ENCODE peak calls at places on chromosomes 3 and 15, in nine cellular contexts. H is CD8-positive, alpha-beta T cell; R is bronchial epithelial cell; S is fibroblast of mammary gland; F is activated CD8-positive, alpha-beta memory T cell treated with anti-CD3 and anti-CD28 coated beads for 48 hours; Y is SIG-M5; M is astrocyte; Z is hypothalamus; C is small intestine. V is an unnamed sample.

GRCh38 chr3:140954576-140954975 is 12.9 kb downstream of the SLC25A36 start:
- DNase-seq in Z (no peak), F (no peak), C (no peak), M (no peak), Y (no peak), H (no peak), S (no peak), R (no peak), V (no peak)

GRCh38 chr3:119323401-119324107 is 29.4 kb downstream of the ARHGAP31 start:
- DNase-seq in R (peak), S (no peak), C (peak), Y (no peak), H (no peak), Z (no peak), M (no peak), F (no peak), V (no peak)

GRCh38 chr15:97085806-97086205 is 755.3 kb downstream of the NR2F2 start:
- DNase-seq in R (no peak), F (no peak), M (no peak), C (no peak), H (no peak), Z (no peak), Y (no peak), S (no peak), V (no peak)

GRCh38 chr3:24196526-24196925 is 251.4 kb downstream of the NR1D2 start:
- DNase-seq in F (no peak), C (no peak), Z (no peak), Y (no peak), M (peak), R (no peak), H (no peak), S (peak), V (no peak)

GRCh38 chr3:51686512-51687215 is 15.6 kb downstream of the TEX264 start:
- DNase-seq in Y (no peak), R (peak), Z (no peak), M (peak), H (peak), C (peak), S (peak), F (peak), V (no peak)

GRCh38 chr15:88256261-88257230 is at the start of gene NTRK3:
- DNase-seq in Y (no peak), C (no peak), H (no peak), R (no peak), S (no peak), Z (peak), F (no peak), M (peak), V (peak)

GRCh38 chr3:13235079-13235478 is 161.8 kb upstream of the IQSEC1 start:
- DNase-seq in R (no peak), S (no peak), H (no peak), M (no peak), Y (no peak), Z (no peak), C (no peak), F (no peak), V (no peak)

GRCh38 chr3:20185364-20185732 is 658 bp downstream of the SGO1 start:
- DNase-seq in M (peak), S (peak), R (peak), H (no peak), C (peak), Y (no peak), F (no peak), Z (no peak), V (no peak)

GRCh38 chr15:76312540-76313174 is 1.4 kb upstream of the ETFA start:
- DNase-seq in S (peak), Z (no peak), F (no peak), M (no peak), Y (no peak), H (no peak), R (peak), C (no peak), V (no peak)

GRCh38 chr3:123098411-123099330 is 31.8 kb downstream of the PDIA5 start:
- DNase-seq in H (no peak), C (peak), F (no peak), R (peak), S (peak), M (peak), Z (no peak), Y (no peak), V (no peak)

GRCh38 chr3:72245183-72245811 is 460.3 kb upstream of the PROK2 start:
- DNase-seq in Y (no peak), R (no peak), H (no peak), M (no peak), S (no peak), C (no peak), Z (peak), F (no peak), V (peak)

GRCh38 chr3:43346990-43347749 is 60.8 kb downstream of the SNRK start:
- DNase-seq in C (peak), Z (no peak), M (peak), H (peak), R (no peak), S (no peak), F (no peak), Y (no peak), V (no peak)

GRCh38 chr15:60384052-60384451 is 13.7 kb downstream of the ANXA2 start:
- DNase-seq in R (no peak), C (no peak), Y (no peak), Z (no peak), S (peak), M (peak), H (no peak), F (no peak), V (no peak)

GRCh38 chr3:99699841-99700240 is 61.4 kb downstream of the COL8A1 start:
- DNase-seq in Y (no peak), R (peak), Z (no peak), C (no peak), F (no peak), S (peak), M (peak), H (no peak), V (no peak)

GRCh38 chr15:96264801-96265515 is 65.5 kb upstream of the NR2F2 start:
- DNase-seq in Z (no peak), M (peak), Y (no peak), S (no peak), H (no peak), F (no peak), R (peak), C (peak), V (no peak)

GRCh38 chr3:42246091-42246490 is 19.9 kb downstream of the CCK start:
- DNase-seq in Y (no peak), M (no peak), Z (no peak), H (no peak), C (no peak), R (peak), S (no peak), F (no peak), V (no peak)

GRCh38 chr15:96494530-96494929 is 164.0 kb downstream of the NR2F2 start:
- DNase-seq in Y (peak), S (no peak), Z (no peak), C (no peak), F (no peak), M (no peak), H (no peak), R (no peak), V (no peak)

GRCh38 chr3:196645091-196645490 is 5.6 kb downstream of the NRROS start:
- DNase-seq in S (no peak), F (no peak), H (no peak), C (no peak), Y (no peak), M (no peak), R (no peak), Z (no peak), V (no peak)

GRCh38 chr3:85576091-85576690 is 617.4 kb downstream of the CADM2 start:
- DNase-seq in F (no peak), R (peak), M (no peak), Z (peak), Y (no peak), H (no peak), S (peak), C (peak), V (peak)

GRCh38 chr3:195388380-195388779 is 54.4 kb downstream of the ACAP2 start:
- DNase-seq in S (no peak), Z (no peak), Y (no peak), R (no peak), M (no peak), H (no peak), F (no peak), C (peak), V (no peak)

GRCh38 chr3:129597087-129597791 is 9.2 kb downstream of the PLXND1 start:
- DNase-seq in M (peak), H (no peak), R (no peak), S (peak), Z (no peak), C (no peak), F (no peak), Y (no peak), V (no peak)

V was measured in tibial nerve.